ENCODE peak calls at places on chromosomes 5 and 9, in six cellular contexts. T is GM23248, U is endothelial cell of umbilical vein, Z is cardiac muscle cell, S is type B pancreatic cell, N is foreskin keratinocyte. M is an unnamed sample.

GRCh38 chr5:116234681-116235080 is 149.9 kb downstream of the COMMD10 start:
- DNase-seq in T (no peak), U (no peak), Z (no peak), S (no peak), N (no peak), M (no peak)

GRCh38 chr9:38018964-38019602 is 49.9 kb downstream of the SHB start:
- DNase-seq in T (peak), U (peak), Z (peak), S (no peak), N (no peak), M (no peak)

GRCh38 chr5:109654455-109654854 is 35.3 kb upstream of the MAN2A1 start:
- DNase-seq in T (peak), U (no peak), Z (no peak), S (no peak), N (peak), M (no peak)

GRCh38 chr5:150289551-150290390 is at the start of gene CAMK2A:
- DNase-seq in T (no peak), U (no peak), Z (no peak), S (no peak), N (no peak), M (no peak)

GRCh38 chr9:135096408-135096885 is 9.0 kb downstream of the OLFM1 start:
- DNase-seq in T (no peak), U (no peak), Z (no peak), S (no peak), N (no peak), M (no peak)

GRCh38 chr5:2278825-2279224 is 396.1 kb upstream of the IRX4 start:
- DNase-seq in T (no peak), U (no peak), Z (no peak), S (no peak), N (no peak), M (no peak)

GRCh38 chr5:9653811-9654210 is 23.7 kb upstream of the TAS2R1 start:
- DNase-seq in T (peak), U (no peak), Z (peak), S (no peak), N (peak), M (no peak)

GRCh38 chr5:177346820-177347219 is 4.6 kb downstream of the LMAN2 start:
- DNase-seq in T (no peak), U (no peak), Z (no peak), S (no peak), N (no peak), M (no peak)

GRCh38 chr9:91714020-91714721 is 235.9 kb downstream of the ROR2 start:
- DNase-seq in T (peak), U (peak), Z (peak), S (no peak), N (no peak), M (no peak)

GRCh38 chr9:68515304-68516017 is 25.2 kb downstream of the TMEM252 start:
- DNase-seq in T (peak), U (no peak), Z (peak), S (no peak), N (no peak), M (peak)

GRCh38 chr5:77867194-77867691 is 91.1 kb upstream of the TBCA start:
- DNase-seq in T (peak), U (peak), Z (peak), S (no peak), N (no peak), M (no peak)

GRCh38 chr5:139636975-139637408 is 11.2 kb upstream of the CXXC5 start:
- DNase-seq in T (peak), U (no peak), Z (no peak), S (no peak), N (peak), M (no peak)

GRCh38 chr5:1960595-1961303 is 78.0 kb upstream of the IRX4 start:
- DNase-seq in T (no peak), U (no peak), Z (no peak), S (no peak), N (no peak), M (no peak)

GRCh38 chr5:177128551-177128976 is 5.0 kb upstream of the NSD1 start:
- DNase-seq in T (peak), U (no peak), Z (no peak), S (no peak), N (no peak), M (no peak)

GRCh38 chr9:92971776-92972175 is 24.5 kb downstream of the FGD3 start:
- DNase-seq in T (no peak), U (no peak), Z (no peak), S (no peak), N (no peak), M (no peak)

GRCh38 chr5:1998716-1999317 is 116.1 kb upstream of the IRX4 start:
- DNase-seq in T (no peak), U (no peak), Z (no peak), S (no peak), N (peak), M (no peak)

GRCh38 chr5:78974011-78974410 is 11.1 kb downstream of the ARSB start:
- DNase-seq in T (no peak), U (peak), Z (no peak), S (no peak), N (no peak), M (no peak)

GRCh38 chr5:94968507-94969095 is 316.3 kb downstream of the MCTP1 start:
- DNase-seq in T (peak), U (peak), Z (peak), S (no peak), N (peak), M (no peak)

GRCh38 chr9:109014267-109015025 is 1.1 kb upstream of the CTNNAL1 start:
- DNase-seq in T (peak), U (peak), Z (peak), S (no peak), N (no peak), M (peak)

GRCh38 chr9:3074247-3074646 is 230.4 kb upstream of the PUM3 start:
- DNase-seq in T (no peak), U (no peak), Z (no peak), S (no peak), N (no peak), M (no peak)

GRCh38 chr5:43155394-43156096 is 34.8 kb downstream of the ZNF131 start:
- DNase-seq in T (no peak), U (no peak), Z (no peak), S (no peak), N (no peak), M (no peak)

GRCh38 chr5:88692979-88693932 is 189.7 kb downstream of the MEF2C start:
- DNase-seq in T (no peak), U (no peak), Z (no peak), S (no peak), N (no peak), M (no peak)

GRCh38 chr5:154078305-154078704 is 39.5 kb downstream of the MFAP3 start:
- DNase-seq in T (no peak), U (no peak), Z (peak), S (no peak), N (no peak), M (no peak)

GRCh38 chr5:101045689-101046088 is 142.6 kb upstream of the ST8SIA4 start:
- DNase-seq in T (peak), U (peak), Z (peak), S (no peak), N (no peak), M (no peak)

GRCh38 chr9:129185991-129186390 is 7.9 kb upstream of the IER5L start:
- DNase-seq in T (peak), U (no peak), Z (no peak), S (no peak), N (no peak), M (no peak)

GRCh38 chr5:34842554-34842953 is 3.6 kb downstream of the TTC23L start:
- DNase-seq in T (no peak), U (no peak), Z (no peak), S (no peak), N (no peak), M (no peak)

GRCh38 chr9:114894206-114894605 is 36.2 kb downstream of the TNFSF8 start:
- DNase-seq in T (peak), U (no peak), Z (peak), S (no peak), N (no peak), M (no peak)

GRCh38 chr5:56698463-56699381 is 116.6 kb upstream of the MAP3K1 start:
- DNase-seq in T (no peak), U (no peak), Z (peak), S (no peak), N (no peak), M (no peak)

GRCh38 chr5:158832096-158832495 is 267.6 kb downstream of the EBF1 start:
- DNase-seq in T (peak), U (no peak), Z (no peak), S (no peak), N (no peak), M (no peak)

GRCh38 chr5:179115307-179115706 is 55.1 kb downstream of the ZNF354C start:
- DNase-seq in T (no peak), U (no peak), Z (no peak), S (no peak), N (no peak), M (no peak)

GRCh38 chr5:65822696-65823095 is 100.7 kb downstream of the NLN start:
- DNase-seq in T (no peak), U (no peak), Z (no peak), S (no peak), N (no peak), M (no peak)

GRCh38 chr5:158384535-158385421 is 525.8 kb upstream of the CLINT1 start:
- DNase-seq in T (peak), U (peak), Z (peak), S (no peak), N (peak), M (no peak)

GRCh38 chr9:117414906-117415583 is at the start of gene ASTN2:
- DNase-seq in T (no peak), U (no peak), Z (peak), S (no peak), N (no peak), M (no peak)

GRCh38 chr9:136748656-136749551 is 579 bp upstream of the LCN6 start:
- DNase-seq in T (no peak), U (no peak), Z (no peak), S (no peak), N (no peak), M (no peak)

GRCh38 chr5:72412283-72413055 is 92.3 kb downstream of the PTCD2 start:
- DNase-seq in T (peak), U (no peak), Z (peak), S (no peak), N (no peak), M (no peak)

GRCh38 chr5:10839916-10840599 is 79.0 kb upstream of the DAP start:
- DNase-seq in T (no peak), U (no peak), Z (no peak), S (no peak), N (no peak), M (no peak)

GRCh38 chr5:55540024-55540423 is 5.3 kb upstream of the PLPP1 start:
- DNase-seq in T (peak), U (no peak), Z (no peak), S (no peak), N (peak), M (no peak)

M was measured in coronary artery.